ENCODE peak calls at places on chromosomes 5 and 9, in four cellular contexts. One of them, this sample, is unnamed.

GRCh38 chr5:139392678-139393496 is 2.0 kb downstream of the PROB1 start:
- DNase-seq in DND-41: peak
- DNase-seq in kidney: peak
- DNase-seq in cardiac fibroblast: no peak
- DNase-seq in this sample: peak

GRCh38 chr9:100600511-100601079 is 22.7 kb downstream of the CAVIN4 start:
- DNase-seq in DND-41: no peak
- DNase-seq in cardiac fibroblast: no peak
- DNase-seq in kidney: no peak
- DNase-seq in this sample: no peak

GRCh38 chr5:35083150-35083549 is 35.4 kb upstream of the AGXT2 start:
- DNase-seq in cardiac fibroblast: no peak
- DNase-seq in DND-41: no peak
- DNase-seq in kidney: no peak
- DNase-seq in this sample: no peak

GRCh38 chr5:66617223-66617861 is 21.1 kb downstream of the MAST4 start:
- DNase-seq in DND-41: peak
- DNase-seq in cardiac fibroblast: no peak
- DNase-seq in kidney: no peak
- DNase-seq in this sample: no peak

GRCh38 chr5:55771175-55771655 is 33.4 kb downstream of the DDX4 start:
- DNase-seq in DND-41: no peak
- DNase-seq in cardiac fibroblast: peak
- DNase-seq in kidney: no peak
- DNase-seq in this sample: no peak

GRCh38 chr5:42993516-42994284 is 46.4 kb downstream of the ANXA2R start:
- DNase-seq in kidney: no peak
- DNase-seq in cardiac fibroblast: peak
- DNase-seq in DND-41: peak
- DNase-seq in this sample: peak

GRCh38 chr9:77783518-77783917 is 135.4 kb upstream of the GNA14 start:
- DNase-seq in kidney: no peak
- DNase-seq in cardiac fibroblast: no peak
- DNase-seq in DND-41: no peak
- DNase-seq in this sample: no peak

GRCh38 chr9:69249337-69249736 is 75.3 kb downstream of the TJP2 start:
- DNase-seq in kidney: no peak
- DNase-seq in cardiac fibroblast: no peak
- DNase-seq in DND-41: no peak
- DNase-seq in this sample: no peak

GRCh38 chr5:179319741-179320281 is 25.4 kb downstream of the ADAMTS2 start:
- DNase-seq in cardiac fibroblast: peak
- DNase-seq in kidney: peak
- DNase-seq in DND-41: no peak
- DNase-seq in this sample: no peak

GRCh38 chr5:98179791-98180755 is 593.4 kb upstream of the RGMB start:
- DNase-seq in kidney: no peak
- DNase-seq in DND-41: no peak
- DNase-seq in cardiac fibroblast: peak
- DNase-seq in this sample: no peak

GRCh38 chr5:67144183-67144639 is 52.4 kb downstream of the CD180 start:
- DNase-seq in kidney: no peak
- DNase-seq in cardiac fibroblast: no peak
- DNase-seq in DND-41: no peak
- DNase-seq in this sample: no peak

GRCh38 chr5:169566202-169566601 is 17.4 kb upstream of the SPDL1 start:
- DNase-seq in kidney: no peak
- DNase-seq in DND-41: no peak
- DNase-seq in cardiac fibroblast: no peak
- DNase-seq in this sample: no peak

GRCh38 chr5:115585265-115585664 is 17.0 kb downstream of the TICAM2 start:
- DNase-seq in cardiac fibroblast: no peak
- DNase-seq in kidney: no peak
- DNase-seq in DND-41: no peak
- DNase-seq in this sample: no peak

GRCh38 chr5:103475629-103476240 is 86.9 kb downstream of the NUDT12 start:
- DNase-seq in DND-41: no peak
- DNase-seq in kidney: no peak
- DNase-seq in cardiac fibroblast: peak
- DNase-seq in this sample: no peak

GRCh38 chr9:3528466-3528865 is 2.7 kb upstream of the RFX3 start:
- DNase-seq in cardiac fibroblast: no peak
- DNase-seq in kidney: no peak
- DNase-seq in DND-41: peak
- DNase-seq in this sample: peak

GRCh38 chr9:14314929-14315753 is 1.2 kb upstream of the NFIB start:
- DNase-seq in kidney: peak
- DNase-seq in cardiac fibroblast: peak
- DNase-seq in DND-41: no peak
- DNase-seq in this sample: no peak

GRCh38 chr5:53211799-53212198 is 102.2 kb upstream of the MOCS2 start:
- DNase-seq in cardiac fibroblast: peak
- DNase-seq in DND-41: no peak
- DNase-seq in kidney: no peak
- DNase-seq in this sample: no peak

GRCh38 chr5:3034449-3034848 is 283.0 kb upstream of the IRX2 start:
- DNase-seq in kidney: no peak
- DNase-seq in DND-41: no peak
- DNase-seq in cardiac fibroblast: no peak
- DNase-seq in this sample: no peak

GRCh38 chr5:67291671-67292070 is 95.1 kb upstream of the CD180 start:
- DNase-seq in cardiac fibroblast: no peak
- DNase-seq in kidney: no peak
- DNase-seq in DND-41: no peak
- DNase-seq in this sample: no peak

GRCh38 chr9:37944266-37944650 is 40.3 kb upstream of the SLC25A51 start:
- DNase-seq in cardiac fibroblast: no peak
- DNase-seq in DND-41: no peak
- DNase-seq in kidney: no peak
- DNase-seq in this sample: no peak

GRCh38 chr5:180785151-180785781 is 17.3 kb downstream of the MGAT1 start:
- DNase-seq in cardiac fibroblast: peak
- DNase-seq in DND-41: no peak
- DNase-seq in kidney: peak
- DNase-seq in this sample: no peak

GRCh38 chr5:178553517-178553916 is 36.7 kb downstream of the COL23A1 start:
- DNase-seq in DND-41: no peak
- DNase-seq in cardiac fibroblast: no peak
- DNase-seq in kidney: peak
- DNase-seq in this sample: no peak

GRCh38 chr9:16726023-16726422 is 144.4 kb downstream of the BNC2 start:
- DNase-seq in DND-41: no peak
- DNase-seq in kidney: no peak
- DNase-seq in cardiac fibroblast: peak
- DNase-seq in this sample: no peak

GRCh38 chr5:145473032-145473642 is 362.0 kb downstream of the PRELID2 start:
- DNase-seq in DND-41: no peak
- DNase-seq in cardiac fibroblast: peak
- DNase-seq in kidney: no peak
- DNase-seq in this sample: no peak

GRCh38 chr5:146818790-146819189 is 59.8 kb downstream of the PPP2R2B start:
- DNase-seq in cardiac fibroblast: no peak
- DNase-seq in DND-41: no peak
- DNase-seq in kidney: no peak
- DNase-seq in this sample: no peak
- TF ChIP-seq CTCF in cardiac fibroblast: no peak
- TF ChIP-seq CTCF in DND-41: no peak
- TF ChIP-seq CTCF in kidney: no peak
- TF ChIP-seq CTCF in this sample: no peak

DNA sequence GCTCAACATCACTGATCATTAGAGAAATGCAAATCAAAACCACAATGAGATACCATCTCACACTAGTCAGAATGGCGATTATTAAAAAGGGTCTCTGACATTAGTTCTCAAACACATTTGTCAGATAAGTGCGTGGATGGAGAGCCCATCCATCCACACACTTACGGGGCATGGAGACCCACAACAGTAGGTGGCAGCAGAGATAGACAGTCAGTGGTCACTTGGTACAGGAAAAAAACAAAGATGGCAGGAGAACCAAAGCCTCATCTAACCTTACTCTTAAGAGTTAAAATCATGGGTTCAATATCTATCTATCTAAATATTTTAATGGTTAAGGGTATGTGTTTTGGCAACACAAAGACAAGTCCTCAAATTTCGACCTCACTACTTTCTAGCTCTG is 1378.7 kb upstream of the C9orf72 start:
- DNase-seq in kidney: no peak
- DNase-seq in cardiac fibroblast: peak
- DNase-seq in DND-41: no peak
- DNase-seq in this sample: no peak
- TF ChIP-seq CTCF in kidney: peak
- TF ChIP-seq CTCF in cardiac fibroblast: peak
- TF ChIP-seq CTCF in DND-41: peak
- TF ChIP-seq CTCF in this sample: no peak

DNA sequence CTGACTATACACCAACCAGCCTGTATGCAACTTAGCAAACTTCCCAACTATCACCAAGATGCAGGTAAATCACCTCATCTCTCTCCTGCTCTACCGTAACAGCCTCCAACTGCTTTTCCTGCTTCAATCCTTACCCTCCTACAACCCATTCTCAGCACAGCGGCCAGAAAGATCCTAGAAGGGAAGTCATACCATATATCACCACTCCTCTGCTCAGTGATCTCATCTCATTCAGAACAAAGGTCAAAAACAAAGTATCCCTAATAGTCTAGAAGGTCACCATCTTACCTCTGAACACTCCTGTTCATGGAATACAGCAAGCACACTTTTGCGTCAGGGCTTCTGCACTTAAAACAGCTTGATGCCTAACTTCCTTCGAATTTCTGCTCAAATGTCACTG is 62.2 kb upstream of the RNF38 start:
- DNase-seq in cardiac fibroblast: no peak
- DNase-seq in kidney: no peak
- DNase-seq in DND-41: no peak
- DNase-seq in this sample: no peak
- TF ChIP-seq CTCF in cardiac fibroblast: no peak
- TF ChIP-seq CTCF in kidney: no peak
- TF ChIP-seq CTCF in DND-41: no peak
- TF ChIP-seq CTCF in this sample: no peak

GRCh38 chr5:154503698-154504039 is 25.6 kb upstream of the HAND1 start:
- DNase-seq in DND-41: no peak
- DNase-seq in cardiac fibroblast: no peak
- DNase-seq in kidney: no peak
- DNase-seq in this sample: no peak

GRCh38 chr5:154506716-154507080 is 28.7 kb upstream of the HAND1 start:
- DNase-seq in DND-41: no peak
- DNase-seq in cardiac fibroblast: no peak
- DNase-seq in kidney: no peak
- DNase-seq in this sample: no peak

GRCh38 chr5:154506049-154506715 is 28.2 kb upstream of the HAND1 start:
- DNase-seq in DND-41: no peak
- DNase-seq in cardiac fibroblast: no peak
- DNase-seq in kidney: no peak
- DNase-seq in this sample: no peak

GRCh38 chr5:154508114-154508513 is 30.1 kb upstream of the HAND1 start:
- DNase-seq in kidney: no peak
- DNase-seq in cardiac fibroblast: no peak
- DNase-seq in DND-41: no peak
- DNase-seq in this sample: no peak

DNA sequence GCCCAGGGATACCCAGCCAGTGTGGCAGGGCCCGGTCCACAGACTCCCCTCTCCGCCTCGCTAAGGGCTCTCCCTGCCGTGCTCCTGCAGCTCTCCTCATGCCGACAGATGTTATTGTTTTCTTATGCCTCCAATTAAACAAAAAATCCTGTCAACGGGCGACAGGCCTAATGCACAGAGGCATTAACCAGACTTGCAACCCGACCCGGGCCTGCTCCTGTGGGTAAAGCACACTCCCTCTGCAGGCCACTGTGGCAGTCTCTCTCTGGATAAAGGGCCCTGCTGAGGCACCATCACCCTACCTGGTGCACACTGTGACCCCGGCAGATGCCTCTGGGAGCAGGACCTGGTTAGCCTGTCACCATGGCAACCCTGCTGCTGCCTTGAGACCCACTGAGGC is 27.5 kb upstream of the HAND1 start:
- DNase-seq in kidney: no peak
- DNase-seq in DND-41: no peak
- DNase-seq in cardiac fibroblast: no peak
- DNase-seq in this sample: no peak
- TF ChIP-seq CTCF in kidney: no peak
- TF ChIP-seq CTCF in DND-41: no peak
- TF ChIP-seq CTCF in cardiac fibroblast: no peak
- TF ChIP-seq CTCF in this sample: no peak

GRCh38 chr5:157356576-157356975 is 90.7 kb downstream of the CYFIP2 start:
- DNase-seq in DND-41: no peak
- DNase-seq in kidney: no peak
- DNase-seq in cardiac fibroblast: no peak
- DNase-seq in this sample: no peak

GRCh38 chr5:157352756-157353340 is 86.9 kb downstream of the CYFIP2 start:
- DNase-seq in cardiac fibroblast: no peak
- DNase-seq in kidney: no peak
- DNase-seq in DND-41: no peak
- DNase-seq in this sample: no peak

GRCh38 chr5:157351386-157352089 is 85.6 kb downstream of the CYFIP2 start:
- DNase-seq in kidney: no peak
- DNase-seq in cardiac fibroblast: no peak
- DNase-seq in DND-41: no peak
- DNase-seq in this sample: no peak

GRCh38 chr5:157357823-157358222 is 91.9 kb downstream of the CYFIP2 start:
- DNase-seq in cardiac fibroblast: no peak
- DNase-seq in kidney: no peak
- DNase-seq in DND-41: no peak
- DNase-seq in this sample: no peak

GRCh38 chr5:157354825-157355224 is 88.9 kb downstream of the CYFIP2 start:
- DNase-seq in DND-41: no peak
- DNase-seq in kidney: no peak
- DNase-seq in cardiac fibroblast: no peak
- DNase-seq in this sample: no peak
- TF ChIP-seq CTCF in DND-41: peak
- TF ChIP-seq CTCF in kidney: peak
- TF ChIP-seq CTCF in cardiac fibroblast: peak
- TF ChIP-seq CTCF in this sample: no peak

DNA sequence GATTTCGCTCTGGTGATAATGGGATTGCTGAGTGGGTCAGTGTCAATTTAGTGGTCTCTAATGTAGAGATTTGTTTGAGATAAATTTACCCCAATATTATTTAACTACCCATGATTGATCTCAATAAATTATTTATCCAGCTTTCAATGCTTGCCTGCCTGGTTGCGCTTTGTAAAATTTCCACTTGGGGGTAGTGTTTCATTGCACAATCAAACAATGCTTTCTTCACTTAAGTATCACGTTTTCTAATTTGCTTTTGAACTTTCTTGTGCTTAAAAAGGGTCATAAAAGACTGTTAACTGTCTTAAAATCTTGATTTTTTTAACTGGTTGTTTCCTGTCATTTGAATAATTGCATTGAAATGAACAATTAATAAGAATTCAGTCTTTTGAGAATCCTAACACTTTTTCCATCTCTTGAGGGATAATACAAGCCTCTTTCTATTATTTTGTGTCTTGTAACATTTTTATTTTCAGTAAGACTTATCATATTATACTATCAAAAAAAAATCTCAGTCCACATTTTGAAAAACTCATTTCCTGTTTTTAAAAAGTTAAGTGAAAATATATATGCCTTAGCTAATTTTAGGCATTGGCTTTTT is 18.7 kb downstream of the HSD17B4 start:
- DNase-seq in DND-41: peak
- DNase-seq in kidney: no peak
- DNase-seq in cardiac fibroblast: peak
- DNase-seq in this sample: no peak
- TF ChIP-seq CTCF in DND-41: peak
- TF ChIP-seq CTCF in kidney: peak
- TF ChIP-seq CTCF in cardiac fibroblast: peak
- TF ChIP-seq CTCF in this sample: no peak

GRCh38 chr5:150671509-150672236 is 10.6 kb downstream of the MYOZ3 start:
- DNase-seq in DND-41: peak
- DNase-seq in kidney: no peak
- DNase-seq in cardiac fibroblast: no peak
- DNase-seq in this sample: no peak
- TF ChIP-seq CTCF in DND-41: no peak
- TF ChIP-seq CTCF in kidney: no peak
- TF ChIP-seq CTCF in cardiac fibroblast: no peak
- TF ChIP-seq CTCF in this sample: no peak